ENCODE peak calls at places on chromosomes 13 and 19, in nine cellular contexts. Z is AML-193; A is dermis microvascular lymphatic vessel endothelial cell; M is spleen; V is astrocyte of the hippocampus; L is hypothalamus; R is stimulated activated CD4-positive, alpha-beta T cell treated with anti-CD3 and anti-CD28 coated beads, Interleukin-1b, Interleukin-23, amount 100 ng/mL, for 24 hours; B is T-cell; E is iPS-NIHi11. Q is an unnamed sample.

GRCh38 chr19:38228491-38229439 is 4.7 kb upstream of the DPF1 start:
- DNase-seq in M (no peak), B (no peak), V (peak; percentile 41), Z (no peak), R (no peak), E (peak; percentile 77), L (no peak), A (no peak), Q (no peak)

GRCh38 chr19:12665281-12665573 is 1.3 kb downstream of the MAN2B1 start:
- DNase-seq in Z (peak; percentile 94), B (peak; percentile 59), A (no peak), V (no peak), L (no peak), E (no peak), M (peak; percentile 93), R (peak; percentile 25), Q (no peak)

GRCh38 chr19:17420267-17420924 is 549 bp downstream of the MVB12A start:
- DNase-seq in Z (peak; percentile 40), V (peak; percentile 56), A (peak; percentile 58), E (peak; percentile 63), R (no peak), M (peak; percentile 88), L (no peak), B (no peak), Q (no peak)

GRCh38 chr19:53782698-53783097 is 41.4 kb downstream of the NLRP12 start:
- DNase-seq in L (no peak), B (no peak), A (no peak), Z (no peak), R (no peak), V (no peak), E (peak; percentile 57), M (no peak), Q (no peak)

GRCh38 chr13:23667750-23668149 is 97.5 kb downstream of the TNFRSF19 start:
- DNase-seq in R (no peak), V (no peak), B (no peak), E (peak; percentile 44), Z (no peak), A (no peak), L (no peak), M (no peak), Q (no peak)

GRCh38 chr13:46667687-46668281 is 114.8 kb downstream of the LRCH1 start:
- DNase-seq in A (peak; percentile 53), M (no peak), R (no peak), V (no peak), L (no peak), B (no peak), Z (no peak), E (no peak), Q (no peak)

GRCh38 chr13:49530452-49530851 is 34.7 kb downstream of the PHF11 start:
- DNase-seq in B (no peak), Z (no peak), E (no peak), A (no peak), R (no peak), V (no peak), M (no peak), L (no peak), Q (no peak)

GRCh38 chr19:13208131-13208963 is 58.1 kb downstream of the IER2 start:
- DNase-seq in A (peak; percentile 68), E (peak; percentile 58), V (peak; percentile 48), M (peak; percentile 91), B (peak; percentile 37), Z (peak; percentile 72), L (no peak), R (peak; percentile 70), Q (no peak)